ENCODE peak calls at places on chromosomes 2 and 18, in seven cellular contexts. One of them, this sample, is unnamed.

GRCh38 chr18:32771871-32772499 is 838 bp downstream of the KLHL14 start:
- DNase-seq in neuronal stem cell: no peak
- DNase-seq in trophoblast cell: no peak
- DNase-seq in IMR-90: no peak
- DNase-seq in mesendoderm: peak
- DNase-seq in mesenchymal stem cell: peak
- DNase-seq in H1: no peak
- DNase-seq in this sample: peak

GRCh38 chr2:50772607-50773006 is 259.3 kb downstream of the NRXN1 start:
- DNase-seq in neuronal stem cell: no peak
- DNase-seq in trophoblast cell: no peak
- DNase-seq in IMR-90: no peak
- DNase-seq in mesendoderm: no peak
- DNase-seq in mesenchymal stem cell: no peak
- DNase-seq in H1: no peak
- DNase-seq in this sample: no peak

GRCh38 chr2:71331581-71332412 is at the start of gene ZNF638:
- DNase-seq in neuronal stem cell: peak
- DNase-seq in trophoblast cell: peak
- DNase-seq in IMR-90: peak
- DNase-seq in mesendoderm: peak
- DNase-seq in mesenchymal stem cell: peak
- DNase-seq in H1: peak
- DNase-seq in this sample: peak

GRCh38 chr18:70197042-70197441 is 8.4 kb downstream of the RTTN start:
- DNase-seq in neuronal stem cell: no peak
- DNase-seq in trophoblast cell: no peak
- DNase-seq in IMR-90: peak
- DNase-seq in mesendoderm: no peak
- DNase-seq in mesenchymal stem cell: no peak
- DNase-seq in H1: no peak
- DNase-seq in this sample: no peak

GRCh38 chr18:8559612-8560011 is 49.6 kb upstream of the RAB12 start:
- DNase-seq in neuronal stem cell: no peak
- DNase-seq in trophoblast cell: no peak
- DNase-seq in IMR-90: peak
- DNase-seq in mesendoderm: no peak
- DNase-seq in mesenchymal stem cell: peak
- DNase-seq in H1: no peak
- DNase-seq in this sample: no peak

GRCh38 chr2:240916571-240917008 is 10.5 kb downstream of the CROCC2 start:
- DNase-seq in neuronal stem cell: no peak
- DNase-seq in trophoblast cell: no peak
- DNase-seq in IMR-90: peak
- DNase-seq in mesendoderm: peak
- DNase-seq in mesenchymal stem cell: peak
- DNase-seq in H1: no peak
- DNase-seq in this sample: peak

GRCh38 chr2:107817378-107817777 is 9.3 kb upstream of the RGPD4 start:
- DNase-seq in neuronal stem cell: no peak
- DNase-seq in trophoblast cell: no peak
- DNase-seq in IMR-90: no peak
- DNase-seq in mesendoderm: no peak
- DNase-seq in mesenchymal stem cell: no peak
- DNase-seq in H1: no peak
- DNase-seq in this sample: no peak

GRCh38 chr2:135004005-135004746 is 43.1 kb downstream of the MAP3K19 start:
- DNase-seq in neuronal stem cell: peak
- DNase-seq in trophoblast cell: peak
- DNase-seq in IMR-90: peak
- DNase-seq in mesendoderm: peak
- DNase-seq in mesenchymal stem cell: peak
- DNase-seq in H1: peak
- DNase-seq in this sample: peak

GRCh38 chr2:234823877-234824376 is 127.9 kb upstream of the SH3BP4 start:
- DNase-seq in neuronal stem cell: peak
- DNase-seq in trophoblast cell: peak
- DNase-seq in IMR-90: peak
- DNase-seq in mesendoderm: no peak
- DNase-seq in mesenchymal stem cell: peak
- DNase-seq in H1: no peak
- DNase-seq in this sample: no peak

GRCh38 chr2:2147024-2147900 is 183.8 kb downstream of the MYT1L start:
- DNase-seq in neuronal stem cell: no peak
- DNase-seq in trophoblast cell: no peak
- DNase-seq in IMR-90: no peak
- DNase-seq in mesendoderm: peak
- DNase-seq in mesenchymal stem cell: no peak
- DNase-seq in H1: no peak
- DNase-seq in this sample: peak

GRCh38 chr2:74862268-74862964 is 28.5 kb downstream of the HK2 start:
- DNase-seq in neuronal stem cell: no peak
- DNase-seq in trophoblast cell: no peak
- DNase-seq in IMR-90: no peak
- DNase-seq in mesendoderm: no peak
- DNase-seq in mesenchymal stem cell: no peak
- DNase-seq in H1: no peak
- DNase-seq in this sample: no peak

GRCh38 chr2:7931808-7932207 is 750.0 kb upstream of the ID2 start:
- DNase-seq in neuronal stem cell: no peak
- DNase-seq in trophoblast cell: no peak
- DNase-seq in IMR-90: no peak
- DNase-seq in mesendoderm: no peak
- DNase-seq in mesenchymal stem cell: no peak
- DNase-seq in H1: no peak
- DNase-seq in this sample: no peak

GRCh38 chr18:36762074-36762473 is 66.7 kb downstream of the TPGS2 start:
- DNase-seq in neuronal stem cell: no peak
- DNase-seq in trophoblast cell: no peak
- DNase-seq in IMR-90: peak
- DNase-seq in mesendoderm: no peak
- DNase-seq in mesenchymal stem cell: no peak
- DNase-seq in H1: no peak
- DNase-seq in this sample: no peak

GRCh38 chr18:46660955-46661749 is 4.1 kb upstream of the LOXHD1 start:
- DNase-seq in neuronal stem cell: peak
- DNase-seq in trophoblast cell: no peak
- DNase-seq in IMR-90: peak
- DNase-seq in mesendoderm: peak
- DNase-seq in mesenchymal stem cell: peak
- DNase-seq in H1: no peak
- DNase-seq in this sample: peak

GRCh38 chr2:53460347-53460746 is 307.3 kb upstream of the CHAC2 start:
- DNase-seq in neuronal stem cell: no peak
- DNase-seq in trophoblast cell: no peak
- DNase-seq in IMR-90: no peak
- DNase-seq in mesendoderm: no peak
- DNase-seq in mesenchymal stem cell: no peak
- DNase-seq in H1: no peak
- DNase-seq in this sample: no peak

GRCh38 chr2:42223067-42223636 is 54.0 kb downstream of the EML4 start:
- DNase-seq in neuronal stem cell: no peak
- DNase-seq in trophoblast cell: no peak
- DNase-seq in IMR-90: no peak
- DNase-seq in mesendoderm: no peak
- DNase-seq in mesenchymal stem cell: no peak
- DNase-seq in H1: no peak
- DNase-seq in this sample: no peak

GRCh38 chr18:44968336-44968735 is 287.6 kb downstream of the SETBP1 start:
- DNase-seq in neuronal stem cell: no peak
- DNase-seq in trophoblast cell: no peak
- DNase-seq in IMR-90: no peak
- DNase-seq in mesendoderm: peak
- DNase-seq in mesenchymal stem cell: no peak
- DNase-seq in H1: no peak
- DNase-seq in this sample: peak

GRCh38 chr2:215540646-215541045 is 104.8 kb upstream of the FN1 start:
- DNase-seq in neuronal stem cell: no peak
- DNase-seq in trophoblast cell: no peak
- DNase-seq in IMR-90: peak
- DNase-seq in mesendoderm: no peak
- DNase-seq in mesenchymal stem cell: no peak
- DNase-seq in H1: no peak
- DNase-seq in this sample: no peak

GRCh38 chr18:2547477-2548087 is 23.7 kb downstream of the METTL4 start:
- DNase-seq in neuronal stem cell: peak
- DNase-seq in trophoblast cell: no peak
- DNase-seq in IMR-90: peak
- DNase-seq in mesendoderm: peak
- DNase-seq in mesenchymal stem cell: peak
- DNase-seq in H1: no peak
- DNase-seq in this sample: no peak

GRCh38 chr2:234091432-234091879 is 41.0 kb downstream of the SPP2 start:
- DNase-seq in neuronal stem cell: no peak
- DNase-seq in trophoblast cell: no peak
- DNase-seq in IMR-90: no peak
- DNase-seq in mesendoderm: no peak
- DNase-seq in mesenchymal stem cell: no peak
- DNase-seq in H1: no peak
- DNase-seq in this sample: no peak

GRCh38 chr2:131045286-131045924 is 47.9 kb downstream of the FAM168B start:
- DNase-seq in neuronal stem cell: no peak
- DNase-seq in trophoblast cell: no peak
- DNase-seq in IMR-90: no peak
- DNase-seq in mesendoderm: no peak
- DNase-seq in mesenchymal stem cell: no peak
- DNase-seq in H1: no peak
- DNase-seq in this sample: no peak

GRCh38 chr18:32930695-32931301 is 158.0 kb upstream of the KLHL14 start:
- DNase-seq in neuronal stem cell: peak
- DNase-seq in trophoblast cell: no peak
- DNase-seq in IMR-90: peak
- DNase-seq in mesendoderm: peak
- DNase-seq in mesenchymal stem cell: peak
- DNase-seq in H1: no peak
- DNase-seq in this sample: no peak

GRCh38 chr2:105757361-105757933 is 12.7 kb downstream of the NCK2 start:
- DNase-seq in neuronal stem cell: no peak
- DNase-seq in trophoblast cell: no peak
- DNase-seq in IMR-90: no peak
- DNase-seq in mesendoderm: no peak
- DNase-seq in mesenchymal stem cell: no peak
- DNase-seq in H1: no peak
- DNase-seq in this sample: no peak

GRCh38 chr2:46164581-46165301 is 132.5 kb upstream of the EPAS1 start:
- DNase-seq in neuronal stem cell: no peak
- DNase-seq in trophoblast cell: peak
- DNase-seq in IMR-90: peak
- DNase-seq in mesendoderm: peak
- DNase-seq in mesenchymal stem cell: peak
- DNase-seq in H1: no peak
- DNase-seq in this sample: no peak

GRCh38 chr2:196750977-196751631 is 48.4 kb downstream of the GTF3C3 start:
- DNase-seq in neuronal stem cell: peak
- DNase-seq in trophoblast cell: peak
- DNase-seq in IMR-90: peak
- DNase-seq in mesendoderm: peak
- DNase-seq in mesenchymal stem cell: peak
- DNase-seq in H1: peak
- DNase-seq in this sample: peak

DNA sequence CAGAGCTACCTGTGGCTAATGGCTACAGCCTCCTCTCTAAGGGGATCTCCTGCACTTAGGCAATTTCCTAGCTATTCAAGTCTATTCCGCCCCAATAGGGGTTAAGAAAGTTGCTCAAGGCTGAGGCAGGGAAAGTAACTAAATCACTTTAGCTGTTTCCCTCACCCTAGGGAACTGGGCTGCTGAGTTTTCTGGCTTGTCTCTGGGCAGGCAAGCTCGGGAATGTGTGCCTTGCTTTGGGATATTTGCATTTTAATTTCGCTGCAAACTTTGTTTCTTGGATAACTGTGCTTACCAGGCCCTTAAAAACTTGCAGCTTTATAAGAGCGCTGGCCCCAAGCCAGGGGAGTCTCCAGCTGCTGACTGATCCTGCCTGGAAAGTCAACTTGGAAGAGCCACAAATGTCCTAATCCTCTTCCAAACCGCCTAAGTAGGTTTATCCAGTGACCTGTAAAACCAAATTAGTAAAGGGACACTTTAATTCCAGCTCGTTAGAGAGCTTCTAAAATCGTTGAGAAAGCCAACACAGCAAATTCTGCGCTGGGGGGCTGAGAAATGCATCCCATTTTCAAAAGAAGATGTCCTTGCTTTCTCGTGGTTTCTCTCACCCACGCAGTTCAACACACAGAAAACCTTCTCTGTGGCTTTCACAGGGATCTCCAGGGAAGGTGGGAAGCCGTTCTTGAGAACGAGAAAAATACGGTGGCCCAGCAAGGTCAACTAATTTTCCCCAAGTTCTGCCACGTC is 59.5 kb upstream of the SP3 start:
- DNase-seq in neuronal stem cell: no peak
- DNase-seq in trophoblast cell: no peak
- DNase-seq in IMR-90: peak
- DNase-seq in mesendoderm: peak
- DNase-seq in mesenchymal stem cell: peak
- DNase-seq in H1: no peak
- DNase-seq in this sample: no peak
- H3K4ac ChIP-seq in neuronal stem cell: no peak
- H3K4ac ChIP-seq in trophoblast cell: peak
- H3K4ac ChIP-seq in IMR-90: peak
- H3K4ac ChIP-seq in mesendoderm: peak
- H3K4ac ChIP-seq in mesenchymal stem cell: peak
- H3K4ac ChIP-seq in H1: no peak
- H3K4ac ChIP-seq in this sample: no peak

GRCh38 chr2:122150546-122150945 is 395.1 kb downstream of the TSN start:
- DNase-seq in neuronal stem cell: no peak
- DNase-seq in trophoblast cell: no peak
- DNase-seq in IMR-90: no peak
- DNase-seq in mesendoderm: no peak
- DNase-seq in mesenchymal stem cell: no peak
- DNase-seq in H1: no peak
- DNase-seq in this sample: no peak
- H3K4ac ChIP-seq in neuronal stem cell: no peak
- H3K4ac ChIP-seq in trophoblast cell: no peak
- H3K4ac ChIP-seq in IMR-90: no peak
- H3K4ac ChIP-seq in mesendoderm: no peak
- H3K4ac ChIP-seq in mesenchymal stem cell: no peak
- H3K4ac ChIP-seq in H1: no peak
- H3K4ac ChIP-seq in this sample: no peak

GRCh38 chr2:111194835-111195621 is 74.3 kb downstream of the BCL2L11 start:
- DNase-seq in neuronal stem cell: no peak
- DNase-seq in trophoblast cell: no peak
- DNase-seq in IMR-90: no peak
- DNase-seq in mesendoderm: peak
- DNase-seq in mesenchymal stem cell: no peak
- DNase-seq in H1: no peak
- DNase-seq in this sample: no peak
- H3K4ac ChIP-seq in neuronal stem cell: no peak
- H3K4ac ChIP-seq in trophoblast cell: no peak
- H3K4ac ChIP-seq in IMR-90: no peak
- H3K4ac ChIP-seq in mesendoderm: no peak
- H3K4ac ChIP-seq in mesenchymal stem cell: no peak
- H3K4ac ChIP-seq in H1: no peak
- H3K4ac ChIP-seq in this sample: no peak

DNA sequence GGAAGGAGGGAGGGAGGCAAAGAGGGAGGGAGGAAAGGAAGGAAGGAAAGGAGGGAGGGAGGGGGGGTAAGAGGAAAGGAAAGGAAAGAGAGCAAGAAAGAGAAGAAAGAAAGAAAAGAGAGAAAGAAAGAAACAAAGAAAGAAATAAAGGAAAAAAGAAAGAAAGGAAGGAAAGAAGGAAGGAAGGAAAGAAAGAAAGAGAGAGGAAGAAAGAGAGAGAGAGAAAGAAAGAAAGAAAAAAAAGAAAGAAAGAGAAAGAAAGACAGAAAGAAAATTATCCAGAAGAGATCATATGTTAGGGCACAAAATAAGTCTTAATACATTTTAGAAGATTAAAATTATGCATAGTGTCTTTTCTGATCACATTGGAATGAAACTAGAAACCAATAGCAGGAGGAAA is 24.3 kb upstream of the TFCP2L1 start:
- DNase-seq in neuronal stem cell: no peak
- DNase-seq in trophoblast cell: no peak
- DNase-seq in IMR-90: no peak
- DNase-seq in mesendoderm: no peak
- DNase-seq in mesenchymal stem cell: no peak
- DNase-seq in H1: no peak
- DNase-seq in this sample: no peak
- H3K4ac ChIP-seq in neuronal stem cell: no peak
- H3K4ac ChIP-seq in trophoblast cell: no peak
- H3K4ac ChIP-seq in IMR-90: no peak
- H3K4ac ChIP-seq in mesendoderm: no peak
- H3K4ac ChIP-seq in mesenchymal stem cell: no peak
- H3K4ac ChIP-seq in H1: no peak
- H3K4ac ChIP-seq in this sample: no peak

This sample was measured in H9.